ENCODE peak calls at places on chromosomes 5 and 9, in nine cellular contexts. F is HCT116, I is SK-N-SH, V is A549, A is HepG2, M is HL-60, Z is GM23338, W is K562, Q is Panc1. J is an unnamed sample.

GRCh38 chr9:134734270-134734669 is 92.7 kb downstream of the COL5A1 start:
- DNase-seq in M (no peak), F (no peak), W (no peak), I (peak; percentile 82), V (peak; percentile 19), A (peak; percentile 27), Q (no peak), Z (no peak), J (no peak)

GRCh38 chr5:66595877-66596790 is at the start of gene MAST4:
- DNase-seq in Z (peak; percentile 95), W (peak; percentile 87), I (peak; percentile 92), Q (peak; percentile 7), A (peak; percentile 50), F (peak; percentile 16), M (peak; percentile 35), V (peak; percentile 83), J (no peak)

GRCh38 chr5:65769539-65769938 is 47.5 kb downstream of the NLN start:
- DNase-seq in W (no peak), V (peak; percentile 42), Q (no peak), I (no peak), A (no peak), F (peak; percentile 2), M (no peak), Z (no peak), J (no peak)

GRCh38 chr5:93512799-93513198 is 68.2 kb downstream of the NR2F1-AS1 start:
- DNase-seq in A (no peak), I (no peak), F (no peak), Q (no peak), W (no peak), M (no peak), Z (no peak), V (no peak), J (no peak)

GRCh38 chr5:56620903-56621680 is 194.3 kb upstream of the MAP3K1 start:
- DNase-seq in F (no peak), A (no peak), M (no peak), Q (no peak), V (no peak), Z (no peak), I (no peak), W (no peak), J (no peak)

GRCh38 chr5:88675159-88675757 is 207.7 kb downstream of the MEF2C start:
- DNase-seq in A (no peak), W (no peak), F (no peak), Q (no peak), M (no peak), I (no peak), Z (no peak), V (no peak), J (no peak)

GRCh38 chr9:122453677-122454135 is 24.0 kb downstream of the OR1J1 start:
- DNase-seq in W (no peak), V (no peak), Z (peak; percentile 7), Q (no peak), M (no peak), A (no peak), I (no peak), F (no peak), J (no peak)

GRCh38 chr5:120538149-120538548 is 74.0 kb downstream of the PRR16 start:
- DNase-seq in V (no peak), M (no peak), Q (no peak), A (no peak), Z (no peak), W (no peak), F (no peak), I (no peak), J (no peak)

GRCh38 chr9:125706661-125707539 is at the start of gene MAPKAP1:
- DNase-seq in A (peak; percentile 91), Z (peak; percentile 98), F (peak; percentile 85), W (peak; percentile 97), I (peak; percentile 98), M (peak; percentile 88), Q (peak; percentile 62), V (peak; percentile 95), J (peak; percentile 81)

GRCh38 chr5:5017827-5018559 is 122.1 kb upstream of the ADAMTS16 start:
- DNase-seq in I (no peak), F (no peak), W (no peak), M (no peak), Z (no peak), V (peak; percentile 14), A (no peak), Q (no peak), J (no peak)

GRCh38 chr5:95620030-95620869 is at the start of gene GPR150:
- DNase-seq in I (peak; percentile 87), M (no peak), V (peak; percentile 60), Z (peak; percentile 66), Q (no peak), W (no peak), A (peak; percentile 15), F (no peak), J (no peak)

GRCh38 chr9:30609713-30610112 is 1774.7 kb upstream of the ACO1 start:
- DNase-seq in F (no peak), Q (no peak), V (no peak), M (no peak), W (no peak), A (no peak), Z (no peak), I (no peak), J (no peak)

GRCh38 chr9:136577941-136578619 is 32.2 kb upstream of the NOTCH1 start:
- DNase-seq in A (no peak), M (no peak), I (no peak), Q (no peak), V (no peak), F (peak; percentile 63), Z (no peak), W (no peak), J (no peak)

GRCh38 chr9:30197954-30198353 is 2186.5 kb upstream of the ACO1 start:
- DNase-seq in Z (peak; percentile 18), W (no peak), F (no peak), M (no peak), V (peak; percentile 52), A (peak; percentile 57), I (no peak), Q (no peak), J (no peak)

GRCh38 chr9:131140112-131140511 is 14.7 kb downstream of the NUP214 start:
- DNase-seq in F (no peak), Q (no peak), I (no peak), Z (no peak), W (peak; percentile 68), M (no peak), A (no peak), V (no peak), J (no peak)

GRCh38 chr5:101838329-101838964 is 457.6 kb downstream of the SLCO4C1 start:
- DNase-seq in I (no peak), V (no peak), Z (no peak), F (no peak), A (no peak), M (no peak), Q (no peak), W (no peak), J (no peak)

DNA sequence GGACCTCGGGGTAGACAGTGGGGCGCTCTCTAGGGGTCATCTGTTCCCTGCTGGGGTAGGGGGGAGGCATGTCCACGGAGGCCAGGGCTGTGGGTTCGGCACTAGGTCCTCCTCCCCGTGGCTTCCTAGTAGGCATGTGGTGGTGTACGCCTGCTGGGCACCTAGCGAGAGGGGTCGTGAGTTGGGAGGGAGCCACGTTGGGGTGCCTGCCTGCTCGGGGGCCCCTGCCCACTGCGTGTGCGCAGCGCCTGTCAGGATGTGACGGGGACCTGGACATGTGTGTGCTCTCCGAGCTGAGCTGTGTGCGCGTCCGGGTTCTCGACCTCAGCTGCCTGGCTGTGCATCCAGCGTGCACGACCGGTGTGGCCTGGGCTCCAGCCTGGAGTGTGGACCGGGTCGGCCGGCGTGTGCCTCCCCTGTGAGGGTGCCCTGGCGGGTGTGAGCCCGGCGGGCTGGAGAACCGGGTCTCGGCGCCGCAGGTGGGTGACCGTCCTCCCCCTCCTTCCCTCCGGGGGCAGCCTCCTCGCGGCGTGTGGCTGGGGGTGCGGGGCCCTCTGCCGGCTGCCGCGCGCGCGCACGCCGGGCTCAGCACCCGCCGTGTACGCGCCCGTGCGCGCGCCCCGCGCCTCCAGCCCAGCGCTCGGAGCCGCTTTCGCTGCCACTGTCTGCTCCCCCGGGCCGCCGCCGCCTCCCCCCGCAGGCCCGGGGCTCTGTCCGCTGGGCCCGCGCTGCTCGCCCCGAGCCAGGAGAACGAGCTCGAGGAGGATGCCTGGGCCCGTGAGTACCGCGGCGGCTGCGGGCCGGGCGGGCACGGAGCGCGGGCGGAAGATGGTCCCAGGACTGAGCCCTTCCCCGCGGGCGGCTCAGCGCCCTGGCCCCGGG is at the start of gene PRR7:
- DNase-seq in Z (peak; percentile 73), A (no peak), M (peak; percentile 63), Q (no peak), W (peak; percentile 85), I (peak; percentile 95), F (no peak), V (peak; percentile 73), J (no peak)
- TF ChIP-seq REST in Z (no peak), A (no peak), M (no peak), Q (no peak), W (peak; percentile 83), I (no peak), F (no peak), V (no peak), J (no peak)

GRCh38 chr9:20508242-20508641 is 114.1 kb downstream of the MLLT3 start:
- DNase-seq in W (no peak), I (no peak), V (peak; percentile 10), Z (no peak), F (no peak), A (no peak), M (no peak), Q (no peak), J (no peak)
- TF ChIP-seq REST in W (no peak), I (no peak), V (no peak), Z (no peak), F (no peak), A (no peak), M (no peak), Q (no peak), J (no peak)

GRCh38 chr5:141512390-141513020 is 23.6 kb downstream of the PCDHGC5 start:
- DNase-seq in F (peak; percentile 32), V (peak; percentile 63), W (peak; percentile 86), M (peak; percentile 38), A (peak; percentile 45), Q (no peak), I (peak; percentile 69), Z (peak; percentile 98), J (no peak)

GRCh38 chr5:141514330-141515111 is 25.6 kb downstream of the PCDHGC5 start:
- DNase-seq in Q (no peak), W (no peak), M (no peak), A (no peak), I (no peak), Z (peak; percentile 85), F (no peak), V (no peak), J (no peak)

GRCh38 chr5:141513627-141514329 is 24.9 kb downstream of the PCDHGC5 start:
- DNase-seq in Q (no peak), F (no peak), V (no peak), Z (peak; percentile 91), W (no peak), M (no peak), I (peak; percentile 86), A (no peak), J (peak; percentile 75)

GRCh38 chr5:141511771-141512325 is 23.0 kb downstream of the PCDHGC5 start:
- DNase-seq in I (no peak), Q (no peak), A (no peak), V (no peak), F (no peak), W (peak; percentile 57), M (no peak), Z (no peak), J (no peak)

GRCh38 chr5:141513021-141513626 is 24.2 kb downstream of the PCDHGC5 start:
- DNase-seq in V (no peak), W (no peak), Z (peak; percentile 51), A (no peak), M (no peak), Q (no peak), I (peak; percentile 72), F (no peak), J (no peak)
- TF ChIP-seq REST in V (no peak), W (no peak), Z (no peak), A (no peak), M (no peak), Q (no peak), I (no peak), F (no peak), J (no peak)

GRCh38 chr5:80164799-80165198 is 91.0 kb downstream of the SERINC5 start:
- DNase-seq in V (no peak), Q (no peak), M (no peak), I (no peak), F (no peak), W (no peak), Z (no peak), A (no peak), J (no peak)
- TF ChIP-seq REST in V (no peak), Q (no peak), M (no peak), I (no peak), F (no peak), W (no peak), Z (no peak), A (no peak), J (no peak)